ENCODE peak calls at places on chromosome 15, in ten cellular contexts. One of them, this sample, is unnamed.
A peak's percentile ranks its signal among the peaks of the same experiment; 100 is the strongest.

GRCh38 chr15:68617001-68617400 is 38.2 kb downstream of the CORO2B start:
- DNase-seq in fibroblast of lung: peak; percentile 54
- DNase-seq in AG04449: no peak
- DNase-seq in left colon: no peak
- DNase-seq in HEK293T: no peak
- DNase-seq in activated CD4-positive, alpha-beta T cell treated with anti-CD3 and anti-CD28 coated beads, Interleukin-2, amount 10 ng/mL, durations not matched to agents 7 days and 5 days: no peak
- DNase-seq in activated gamma-delta T cell treated with Interleukin-2 at 50 U/mL for 16 hours: no peak
- DNase-seq in lower lobe of right lung: no peak
- DNase-seq in right lobe of liver: no peak
- DNase-seq in choroid plexus epithelial cell: no peak
- DNase-seq in this sample: no peak

GRCh38 chr15:89784686-89784960 is 8.5 kb downstream of the MESP2 start:
- DNase-seq in HEK293T: no peak
- DNase-seq in fibroblast of lung: no peak
- DNase-seq in left colon: no peak
- DNase-seq in lower lobe of right lung: no peak
- DNase-seq in activated gamma-delta T cell treated with Interleukin-2 at 50 U/mL for 16 hours: no peak
- DNase-seq in right lobe of liver: peak; percentile 41
- DNase-seq in activated CD4-positive, alpha-beta T cell treated with anti-CD3 and anti-CD28 coated beads, Interleukin-2, amount 10 ng/mL, durations not matched to agents 7 days and 5 days: no peak
- DNase-seq in choroid plexus epithelial cell: no peak
- DNase-seq in AG04449: no peak
- DNase-seq in this sample: no peak

GRCh38 chr15:45439521-45439931 is 61.2 kb upstream of the GATM start:
- DNase-seq in HEK293T: no peak
- DNase-seq in activated CD4-positive, alpha-beta T cell treated with anti-CD3 and anti-CD28 coated beads, Interleukin-2, amount 10 ng/mL, durations not matched to agents 7 days and 5 days: no peak
- DNase-seq in fibroblast of lung: no peak
- DNase-seq in left colon: peak; percentile 82
- DNase-seq in right lobe of liver: no peak
- DNase-seq in AG04449: no peak
- DNase-seq in lower lobe of right lung: no peak
- DNase-seq in activated gamma-delta T cell treated with Interleukin-2 at 50 U/mL for 16 hours: no peak
- DNase-seq in choroid plexus epithelial cell: no peak
- DNase-seq in this sample: no peak

GRCh38 chr15:98807262-98807661 is 158.9 kb downstream of the IGF1R start:
- DNase-seq in fibroblast of lung: peak; percentile 80
- DNase-seq in choroid plexus epithelial cell: peak; percentile 89
- DNase-seq in HEK293T: no peak
- DNase-seq in lower lobe of right lung: no peak
- DNase-seq in left colon: no peak
- DNase-seq in AG04449: peak; percentile 71
- DNase-seq in right lobe of liver: no peak
- DNase-seq in activated CD4-positive, alpha-beta T cell treated with anti-CD3 and anti-CD28 coated beads, Interleukin-2, amount 10 ng/mL, durations not matched to agents 7 days and 5 days: no peak
- DNase-seq in activated gamma-delta T cell treated with Interleukin-2 at 50 U/mL for 16 hours: no peak
- DNase-seq in this sample: peak; percentile 59

GRCh38 chr15:97425596-97425995 is 534.9 kb upstream of the ARRDC4 start:
- DNase-seq in left colon: no peak
- DNase-seq in fibroblast of lung: no peak
- DNase-seq in activated CD4-positive, alpha-beta T cell treated with anti-CD3 and anti-CD28 coated beads, Interleukin-2, amount 10 ng/mL, durations not matched to agents 7 days and 5 days: no peak
- DNase-seq in right lobe of liver: no peak
- DNase-seq in choroid plexus epithelial cell: peak; percentile 0
- DNase-seq in AG04449: no peak
- DNase-seq in lower lobe of right lung: no peak
- DNase-seq in activated gamma-delta T cell treated with Interleukin-2 at 50 U/mL for 16 hours: no peak
- DNase-seq in HEK293T: no peak
- DNase-seq in this sample: no peak

GRCh38 chr15:42595641-42596240 is 20.3 kb downstream of the STARD9 start:
- DNase-seq in HEK293T: no peak
- DNase-seq in activated CD4-positive, alpha-beta T cell treated with anti-CD3 and anti-CD28 coated beads, Interleukin-2, amount 10 ng/mL, durations not matched to agents 7 days and 5 days: no peak
- DNase-seq in AG04449: no peak
- DNase-seq in choroid plexus epithelial cell: peak; percentile 30
- DNase-seq in right lobe of liver: no peak
- DNase-seq in activated gamma-delta T cell treated with Interleukin-2 at 50 U/mL for 16 hours: no peak
- DNase-seq in lower lobe of right lung: no peak
- DNase-seq in left colon: no peak
- DNase-seq in fibroblast of lung: no peak
- DNase-seq in this sample: no peak

GRCh38 chr15:71433402-71433801 is 318.1 kb downstream of the THSD4 start:
- DNase-seq in right lobe of liver: no peak
- DNase-seq in lower lobe of right lung: no peak
- DNase-seq in HEK293T: no peak
- DNase-seq in AG04449: no peak
- DNase-seq in activated CD4-positive, alpha-beta T cell treated with anti-CD3 and anti-CD28 coated beads, Interleukin-2, amount 10 ng/mL, durations not matched to agents 7 days and 5 days: no peak
- DNase-seq in activated gamma-delta T cell treated with Interleukin-2 at 50 U/mL for 16 hours: no peak
- DNase-seq in left colon: no peak
- DNase-seq in choroid plexus epithelial cell: no peak
- DNase-seq in fibroblast of lung: no peak
- DNase-seq in this sample: no peak

GRCh38 chr15:45664451-45664850 is 29.6 kb downstream of the SQOR start:
- DNase-seq in choroid plexus epithelial cell: peak; percentile 72
- DNase-seq in fibroblast of lung: peak; percentile 52
- DNase-seq in activated CD4-positive, alpha-beta T cell treated with anti-CD3 and anti-CD28 coated beads, Interleukin-2, amount 10 ng/mL, durations not matched to agents 7 days and 5 days: no peak
- DNase-seq in lower lobe of right lung: no peak
- DNase-seq in HEK293T: no peak
- DNase-seq in activated gamma-delta T cell treated with Interleukin-2 at 50 U/mL for 16 hours: no peak
- DNase-seq in AG04449: peak; percentile 40
- DNase-seq in left colon: no peak
- DNase-seq in right lobe of liver: no peak
- DNase-seq in this sample: peak; percentile 40

GRCh38 chr15:74613089-74613952 is 2.3 kb upstream of the CLK3 start:
- DNase-seq in HEK293T: no peak
- DNase-seq in activated gamma-delta T cell treated with Interleukin-2 at 50 U/mL for 16 hours: no peak
- DNase-seq in left colon: no peak
- DNase-seq in AG04449: no peak
- DNase-seq in lower lobe of right lung: no peak
- DNase-seq in choroid plexus epithelial cell: no peak
- DNase-seq in activated CD4-positive, alpha-beta T cell treated with anti-CD3 and anti-CD28 coated beads, Interleukin-2, amount 10 ng/mL, durations not matched to agents 7 days and 5 days: no peak
- DNase-seq in right lobe of liver: no peak
- DNase-seq in fibroblast of lung: no peak
- DNase-seq in this sample: no peak

GRCh38 chr15:70314018-70314354 is 216.3 kb upstream of the TLE3 start:
- DNase-seq in left colon: no peak
- DNase-seq in AG04449: no peak
- DNase-seq in activated CD4-positive, alpha-beta T cell treated with anti-CD3 and anti-CD28 coated beads, Interleukin-2, amount 10 ng/mL, durations not matched to agents 7 days and 5 days: no peak
- DNase-seq in right lobe of liver: no peak
- DNase-seq in lower lobe of right lung: no peak
- DNase-seq in fibroblast of lung: no peak
- DNase-seq in activated gamma-delta T cell treated with Interleukin-2 at 50 U/mL for 16 hours: no peak
- DNase-seq in choroid plexus epithelial cell: no peak
- DNase-seq in HEK293T: no peak
- DNase-seq in this sample: no peak

GRCh38 chr15:94327356-94327936 is 96.1 kb downstream of the MCTP2 start:
- DNase-seq in activated CD4-positive, alpha-beta T cell treated with anti-CD3 and anti-CD28 coated beads, Interleukin-2, amount 10 ng/mL, durations not matched to agents 7 days and 5 days: peak; percentile 30
- DNase-seq in fibroblast of lung: peak; percentile 11
- DNase-seq in activated gamma-delta T cell treated with Interleukin-2 at 50 U/mL for 16 hours: no peak
- DNase-seq in lower lobe of right lung: no peak
- DNase-seq in left colon: no peak
- DNase-seq in HEK293T: peak; percentile 36
- DNase-seq in choroid plexus epithelial cell: peak; percentile 69
- DNase-seq in right lobe of liver: no peak
- DNase-seq in AG04449: no peak
- DNase-seq in this sample: peak; percentile 62

GRCh38 chr15:42427429-42428223 is 63.3 kb downstream of the ZNF106 start:
- DNase-seq in left colon: no peak
- DNase-seq in lower lobe of right lung: no peak
- DNase-seq in choroid plexus epithelial cell: peak; percentile 72
- DNase-seq in activated gamma-delta T cell treated with Interleukin-2 at 50 U/mL for 16 hours: no peak
- DNase-seq in activated CD4-positive, alpha-beta T cell treated with anti-CD3 and anti-CD28 coated beads, Interleukin-2, amount 10 ng/mL, durations not matched to agents 7 days and 5 days: no peak
- DNase-seq in fibroblast of lung: peak; percentile 98
- DNase-seq in right lobe of liver: no peak
- DNase-seq in HEK293T: no peak
- DNase-seq in AG04449: peak; percentile 79
- DNase-seq in this sample: no peak

This sample was measured in NB4.